ENCODE peak calls at places on chromosomes 4 and X, in ten cellular contexts. A is pancreas, Y is endothelial cell, D is brain microvascular endothelial cell, B is WERI-Rb-1, X is GM23338, K is HFF-Myc, C is A549, I is AG04449, F is heart left ventricle. J is an unnamed sample.

GRCh38 chrX:147757750-147758149 is 154.0 kb upstream of the FMR1 start:
- DNase-seq in A (no peak), Y (no peak), D (no peak), B (no peak), X (no peak), K (no peak), C (no peak), I (no peak), F (no peak), J (no peak)

GRCh38 chrX:85017721-85018120 is 14.0 kb downstream of the APOOL start:
- DNase-seq in A (no peak), Y (no peak), D (peak; percentile 1), B (no peak), X (no peak), K (no peak), C (no peak), I (no peak), F (no peak), J (no peak)

GRCh38 chr4:38605794-38606586 is 58.0 kb upstream of the KLF3 start:
- DNase-seq in A (no peak), Y (no peak), D (no peak), B (no peak), X (peak; percentile 60), K (no peak), C (no peak), I (no peak), F (no peak), J (no peak)

GRCh38 chrX:130086414-130087207 is 23.7 kb downstream of the ELF4 start:
- DNase-seq in A (no peak), Y (no peak), D (no peak), B (peak; percentile 55), X (no peak), K (no peak), C (no peak), I (no peak), F (no peak), J (no peak)

GRCh38 chrX:149013081-149013480 is 492.0 kb downstream of the IDS start:
- DNase-seq in A (no peak), Y (no peak), D (no peak), B (no peak), X (no peak), K (no peak), C (no peak), I (no peak), F (no peak), J (no peak)

GRCh38 chrX:129522184-129523059 is 868 bp downstream of the SMARCA1 start:
- DNase-seq in A (peak; percentile 45), Y (peak; percentile 38), D (peak; percentile 45), B (peak; percentile 70), X (peak; percentile 76), K (no peak), C (peak; percentile 55), I (no peak), F (peak; percentile 41), J (peak; percentile 79)

GRCh38 chr4:83013420-83013867 is 2.8 kb upstream of the LIN54 start:
- DNase-seq in A (no peak), Y (no peak), D (no peak), B (no peak), X (no peak), K (no peak), C (no peak), I (no peak), F (no peak), J (no peak)

GRCh38 chr4:80027611-80028010 is 45.4 kb downstream of the ANTXR2 start:
- DNase-seq in A (no peak), Y (no peak), D (no peak), B (no peak), X (no peak), K (no peak), C (no peak), I (no peak), F (no peak), J (no peak)

GRCh38 chr4:53932784-53933183 is 131.6 kb downstream of the CHIC2 start:
- DNase-seq in A (no peak), Y (no peak), D (peak; percentile 95), B (no peak), X (no peak), K (peak; percentile 74), C (no peak), I (peak; percentile 99), F (no peak), J (no peak)

GRCh38 chrX:50492720-50493119 is 22.1 kb upstream of the DGKK start:
- DNase-seq in A (no peak), Y (no peak), D (no peak), B (no peak), X (no peak), K (no peak), C (no peak), I (no peak), F (no peak), J (no peak)

GRCh38 chr4:145234086-145234694 is 53.8 kb upstream of the OTUD4 start:
- DNase-seq in A (peak; percentile 37), Y (peak; percentile 67), D (peak; percentile 58), B (peak; percentile 76), X (peak; percentile 85), K (peak; percentile 61), C (peak; percentile 22), I (no peak), F (peak; percentile 44), J (no peak)

GRCh38 chrX:13827693-13828092 is 10.8 kb upstream of the GPM6B start:
- DNase-seq in A (no peak), Y (no peak), D (no peak), B (no peak), X (no peak), K (no peak), C (no peak), I (no peak), F (no peak), J (no peak)

GRCh38 chrX:57155171-57155570 is 18.0 kb upstream of the SPIN2A start:
- DNase-seq in A (no peak), Y (no peak), D (no peak), B (no peak), X (peak; percentile 15), K (no peak), C (no peak), I (no peak), F (no peak), J (no peak)

GRCh38 chr4:72899214-72899613 is 170.3 kb downstream of the COX18 start:
- DNase-seq in A (no peak), Y (no peak), D (no peak), B (no peak), X (peak; percentile 58), K (no peak), C (no peak), I (no peak), F (no peak), J (no peak)

GRCh38 chr4:148118628-148119027 is 323.6 kb downstream of the NR3C2 start:
- DNase-seq in A (no peak), Y (no peak), D (no peak), B (no peak), X (no peak), K (no peak), C (no peak), I (no peak), F (no peak), J (no peak)

GRCh38 chrX:53621418-53621986 is 65.0 kb downstream of the HUWE1 start:
- DNase-seq in A (no peak), Y (no peak), D (no peak), B (no peak), X (no peak), K (no peak), C (no peak), I (no peak), F (no peak), J (no peak)

GRCh38 chr4:155353923-155354540 is 22.7 kb downstream of the MAP9 start:
- DNase-seq in A (peak; percentile 36), Y (peak; percentile 75), D (peak; percentile 69), B (peak; percentile 81), X (peak; percentile 79), K (no peak), C (peak; percentile 14), I (no peak), F (peak; percentile 43), J (no peak)

GRCh38 chr4:10811992-10812391 is 127.4 kb upstream of the CLNK start:
- DNase-seq in A (no peak), Y (no peak), D (no peak), B (no peak), X (no peak), K (no peak), C (no peak), I (no peak), F (no peak), J (no peak)

GRCh38 chrX:21744721-21745120 is 13.2 kb downstream of the SMPX start:
- DNase-seq in A (no peak), Y (no peak), D (no peak), B (no peak), X (no peak), K (no peak), C (no peak), I (no peak), F (no peak), J (no peak)

GRCh38 chrX:144334577-144334976 is 450.7 kb downstream of the UBE2NL start:
- DNase-seq in A (no peak), Y (no peak), D (no peak), B (peak; percentile 8), X (no peak), K (no peak), C (no peak), I (no peak), F (no peak), J (no peak)

GRCh38 chrX:51804741-51805140 is 61.5 kb downstream of the GSPT2 start:
- DNase-seq in A (no peak), Y (no peak), D (no peak), B (no peak), X (peak; percentile 20), K (no peak), C (no peak), I (no peak), F (no peak), J (no peak)
- TF ChIP-seq CTCF in A (no peak), Y (peak; percentile 61), D (peak; percentile 33), B (peak; percentile 16), X (peak; percentile 43), K (peak; percentile 12), C (no peak), I (no peak), F (no peak), J (peak; percentile 61)

GRCh38 chr4:96317924-96318323 is 478.0 kb downstream of the PDHA2 start:
- DNase-seq in A (no peak), Y (no peak), D (no peak), B (no peak), X (no peak), K (no peak), C (no peak), I (no peak), F (no peak), J (no peak)
- TF ChIP-seq CTCF in A (no peak), Y (no peak), D (no peak), B (no peak), X (no peak), K (no peak), C (no peak), I (no peak), F (no peak), J (no peak)

GRCh38 chr4:74038161-74039064 is at the start of gene CXCL3:
- DNase-seq in A (peak; percentile 73), Y (peak; percentile 76), D (peak; percentile 59), B (peak; percentile 76), X (peak; percentile 87), K (no peak), C (peak; percentile 46), I (no peak), F (peak; percentile 80), J (peak; percentile 79)
- TF ChIP-seq CTCF in A (peak; percentile 19), Y (peak; percentile 34), D (peak; percentile 21), B (peak; percentile 32), X (peak; percentile 40), K (peak; percentile 14), C (peak; percentile 50), I (peak; percentile 11), F (peak; percentile 21), J (peak; percentile 65)

GRCh38 chr4:14125375-14126129 is 498.0 kb upstream of the BOD1L1 start:
- DNase-seq in A (no peak), Y (no peak), D (no peak), B (no peak), X (no peak), K (no peak), C (no peak), I (no peak), F (no peak), J (no peak)

GRCh38 chr4:14130551-14130950 is 503.0 kb upstream of the BOD1L1 start:
- DNase-seq in A (no peak), Y (no peak), D (peak; percentile 11), B (no peak), X (no peak), K (no peak), C (no peak), I (peak; percentile 51), F (no peak), J (no peak)
- TF ChIP-seq CTCF in A (no peak), Y (no peak), D (no peak), B (no peak), X (no peak), K (no peak), C (no peak), I (no peak), F (no peak), J (no peak)